ENCODE peak calls at places on chromosomes 1 and 21, in five cellular contexts. D is heart left ventricle, T is lower lobe of right lung, J is fibroblast of gingiva, Y is Calu3. S is an unnamed sample.

GRCh38 chr1:113226118-113226517 is 153.1 kb downstream of the LRIG2 start:
- DNase-seq in D (no peak), T (no peak), J (no peak), Y (no peak), S (no peak)

GRCh38 chr1:229230136-229230892 is 40.6 kb upstream of the RAB4A start:
- DNase-seq in D (no peak), T (no peak), J (no peak), Y (peak; percentile 9), S (no peak)

GRCh38 chr1:206001476-206001888 is 1.7 kb downstream of the RAB7B start:
- DNase-seq in D (no peak), T (no peak), J (peak; percentile 76), Y (peak; percentile 48), S (peak; percentile 77)

GRCh38 chr1:20484526-20485462 is 1.2 kb downstream of the CAMK2N1 start:
- DNase-seq in D (no peak), T (no peak), J (no peak), Y (no peak), S (no peak)

GRCh38 chr1:192887426-192887825 is 78.6 kb downstream of the RGS2 start:
- DNase-seq in D (no peak), T (no peak), J (no peak), Y (no peak), S (peak; percentile 85)

GRCh38 chr1:39230261-39231190 is 26.0 kb downstream of the MACF1 start:
- DNase-seq in D (no peak), T (no peak), J (peak; percentile 56), Y (no peak), S (no peak)

GRCh38 chr1:156912861-156913808 is 7.3 kb upstream of the LRRC71 start:
- DNase-seq in D (no peak), T (peak; percentile 68), J (no peak), Y (no peak), S (no peak)

GRCh38 chr21:36236052-36236730 is 79.6 kb downstream of the DOP1B start:
- DNase-seq in D (no peak), T (no peak), J (no peak), Y (no peak), S (no peak)

GRCh38 chr1:94739521-94740061 is 80.6 kb upstream of the SLC44A3 start:
- DNase-seq in D (no peak), T (no peak), J (peak; percentile 96), Y (no peak), S (no peak)

GRCh38 chr1:62384276-62385005 is 52.4 kb upstream of the USP1 start:
- DNase-seq in D (no peak), T (no peak), J (peak; percentile 95), Y (no peak), S (no peak)